ENCODE peak calls at places on chromosome 15, in ten cellular contexts. S is CD8-positive, alpha-beta T cell; O is fibroblast of lung; D is NB4; H is bronchial epithelial cell; C is astrocyte of the spinal cord; L is GM12864; W is OCI-LY7; K is neural progenitor cell; V is lung. Q is an unnamed sample.

GRCh38 chr15:90211440-90212168 is 10.5 kb downstream of the SEMA4B start:
- DNase-seq in S (no peak), O (peak), D (no peak), H (peak), C (peak), L (no peak), W (no peak), K (no peak), V (no peak), Q (peak)

GRCh38 chr15:29127506-29128430 is 141.9 kb downstream of the NSMCE3 start:
- DNase-seq in S (no peak), O (no peak), D (no peak), H (no peak), C (no peak), L (no peak), W (no peak), K (no peak), V (no peak), Q (no peak)

GRCh38 chr15:27825023-27825422 is 274.1 kb downstream of the OCA2 start:
- DNase-seq in S (no peak), O (no peak), D (no peak), H (no peak), C (no peak), L (no peak), W (no peak), K (no peak), V (no peak), Q (no peak)

GRCh38 chr15:78933187-78934062 is 11.4 kb downstream of the CTSH start:
- DNase-seq in S (no peak), O (no peak), D (no peak), H (no peak), C (no peak), L (no peak), W (no peak), K (no peak), V (no peak), Q (no peak)

GRCh38 chr15:80367094-80367493 is 37.1 kb upstream of the ARNT2 start:
- DNase-seq in S (no peak), O (peak), D (peak), H (no peak), C (no peak), L (peak), W (peak), K (peak), V (no peak), Q (peak)

GRCh38 chr15:78477295-78477694 is 30.1 kb upstream of the HYKK start:
- DNase-seq in S (no peak), O (no peak), D (no peak), H (no peak), C (no peak), L (no peak), W (no peak), K (no peak), V (no peak), Q (no peak)

GRCh38 chr15:77851086-77851485 is 218.4 kb upstream of the LINGO1 start:
- DNase-seq in S (no peak), O (no peak), D (no peak), H (no peak), C (no peak), L (no peak), W (no peak), K (no peak), V (no peak), Q (no peak)

GRCh38 chr15:90907838-90908507 is 4.9 kb downstream of the MAN2A2 start:
- DNase-seq in S (no peak), O (no peak), D (no peak), H (no peak), C (no peak), L (no peak), W (no peak), K (no peak), V (no peak), Q (no peak)

GRCh38 chr15:26438316-26438715 is 334.6 kb downstream of the GABRB3 start:
- DNase-seq in S (no peak), O (no peak), D (no peak), H (no peak), C (no peak), L (no peak), W (no peak), K (peak), V (no peak), Q (no peak)

DNA sequence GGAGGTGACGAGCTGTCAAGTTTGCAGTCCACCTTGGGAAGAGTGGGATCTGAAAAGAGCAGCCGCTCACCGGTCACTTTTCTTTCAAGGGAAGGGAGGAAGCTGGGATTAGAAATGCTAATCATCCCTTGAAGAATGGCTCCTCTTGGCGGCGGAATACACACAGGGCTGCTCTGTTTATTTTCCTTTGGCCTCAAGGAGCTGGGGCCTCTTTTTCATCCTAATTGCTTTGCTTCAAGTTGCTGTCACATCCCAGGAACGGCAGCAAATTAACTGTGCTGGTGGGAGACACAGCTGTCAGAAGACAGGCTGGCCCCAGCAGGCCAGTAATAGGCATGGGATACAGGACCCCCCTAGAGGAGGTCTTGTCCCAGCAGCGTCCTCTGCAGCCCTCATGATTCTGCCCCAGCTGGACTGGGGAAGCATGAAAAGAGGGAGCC is 6.7 kb downstream of the KBTBD13 start:
- DNase-seq in S (no peak), O (peak), D (no peak), H (no peak), C (peak), L (no peak), W (no peak), K (peak), V (no peak), Q (peak)
- TF ChIP-seq CTCF in S (no peak), O (peak), D (no peak), H (peak), C (peak), L (no peak), W (no peak), K (peak), V (peak), Q (peak)

GRCh38 chr15:58487041-58487723 is 55.4 kb downstream of the LIPC start:
- DNase-seq in S (no peak), O (no peak), D (no peak), H (no peak), C (no peak), L (no peak), W (no peak), K (no peak), V (no peak), Q (no peak)

GRCh38 chr15:58484794-58485600 is 53.2 kb downstream of the LIPC start:
- DNase-seq in S (no peak), O (no peak), D (peak), H (no peak), C (no peak), L (no peak), W (no peak), K (no peak), V (no peak), Q (no peak)

GRCh38 chr15:58487724-58488120 is 55.9 kb downstream of the LIPC start:
- DNase-seq in S (no peak), O (no peak), D (no peak), H (no peak), C (no peak), L (no peak), W (no peak), K (no peak), V (no peak), Q (no peak)

GRCh38 chr15:58486564-58486963 is 54.8 kb downstream of the LIPC start:
- DNase-seq in S (no peak), O (no peak), D (no peak), H (no peak), C (no peak), L (no peak), W (no peak), K (no peak), V (no peak), Q (no peak)

DNA sequence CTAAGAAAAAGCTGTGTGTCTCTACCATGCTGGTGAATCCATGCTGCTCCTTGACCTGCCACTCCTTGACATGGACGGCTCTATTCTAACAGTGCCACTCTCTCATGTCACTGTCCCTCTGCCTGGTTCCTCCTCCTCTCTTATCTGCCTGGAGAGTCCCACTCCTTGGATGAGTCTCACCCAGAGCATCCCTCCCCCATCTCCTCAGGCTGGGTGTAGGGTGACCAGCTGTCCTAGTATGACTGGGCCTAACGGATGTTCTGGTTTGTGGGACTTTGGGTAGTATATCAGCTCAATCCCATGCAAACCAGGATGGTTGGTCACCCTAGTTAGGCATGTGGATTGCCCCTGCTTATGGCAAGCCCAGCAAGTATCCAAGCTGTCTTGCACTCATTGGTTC is 54.3 kb downstream of the LIPC start:
- DNase-seq in S (no peak), O (no peak), D (no peak), H (no peak), C (no peak), L (no peak), W (no peak), K (no peak), V (no peak), Q (no peak)
- H3K4me3 ChIP-seq in S (no peak), O (no peak), D (no peak), H (no peak), C (no peak), L (no peak), W (no peak), K (no peak), V (no peak), Q (no peak)

GRCh38 chr15:69627548-69628158 is 175.0 kb downstream of the RPLP1 start:
- DNase-seq in S (no peak), O (no peak), D (no peak), H (no peak), C (no peak), L (no peak), W (no peak), K (no peak), V (peak), Q (no peak)

GRCh38 chr15:69628256-69629093 is 175.9 kb downstream of the RPLP1 start:
- DNase-seq in S (no peak), O (no peak), D (no peak), H (no peak), C (no peak), L (no peak), W (no peak), K (no peak), V (peak), Q (no peak)

GRCh38 chr15:69624816-69625215 is 172.2 kb downstream of the RPLP1 start:
- DNase-seq in S (no peak), O (no peak), D (no peak), H (no peak), C (no peak), L (no peak), W (no peak), K (no peak), V (peak), Q (no peak)

GRCh38 chr15:69623521-69624513 is 171.2 kb downstream of the RPLP1 start:
- DNase-seq in S (no peak), O (no peak), D (no peak), H (peak), C (no peak), L (no peak), W (no peak), K (no peak), V (peak), Q (peak)

GRCh38 chr15:69626095-69627066 is 173.8 kb downstream of the RPLP1 start:
- DNase-seq in S (no peak), O (no peak), D (no peak), H (no peak), C (no peak), L (no peak), W (no peak), K (no peak), V (peak), Q (no peak)
- TF ChIP-seq CTCF in S (no peak), O (no peak), D (no peak), H (no peak), C (no peak), L (no peak), W (no peak), K (no peak), V (no peak), Q (no peak)

DNA sequence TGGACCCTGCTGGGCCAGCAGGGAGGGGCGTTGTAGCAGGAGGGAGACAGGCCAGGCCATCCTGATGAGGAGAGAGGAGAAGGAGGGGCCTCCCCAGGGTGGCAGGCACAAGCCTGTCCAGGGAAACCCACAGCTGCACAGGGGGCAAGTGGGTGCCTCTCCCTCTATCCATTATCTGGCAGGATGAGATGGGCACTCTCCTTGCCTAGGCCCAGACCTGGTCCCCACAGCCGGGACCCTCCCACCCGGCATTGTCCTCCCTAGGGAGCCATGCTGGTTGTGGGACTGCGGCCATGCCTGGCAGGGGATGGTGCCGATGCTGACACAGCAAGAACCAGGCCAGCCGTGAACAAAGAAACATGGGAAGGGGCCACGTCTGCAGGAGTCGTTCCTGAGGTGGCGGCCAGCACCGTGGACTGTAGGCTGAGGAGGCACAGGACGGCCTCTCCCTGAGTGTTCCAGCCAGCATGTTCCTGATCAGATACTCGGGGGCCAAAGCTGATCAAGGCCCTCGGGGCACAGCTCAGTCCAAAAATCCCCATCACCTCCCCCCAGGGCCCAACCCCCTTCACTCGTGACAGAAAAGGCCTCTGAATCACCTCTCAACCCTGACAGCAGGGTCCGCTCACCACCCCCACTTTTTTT is 19.2 kb upstream of the CYP11A1 start:
- DNase-seq in S (no peak), O (no peak), D (no peak), H (no peak), C (no peak), L (no peak), W (no peak), K (no peak), V (no peak), Q (no peak)
- H3K4me3 ChIP-seq in S (no peak), O (no peak), D (no peak), H (no peak), C (no peak), L (no peak), W (no peak), K (no peak), V (no peak), Q (no peak)